ENCODE peak calls at places on chromosomes 5 and 9, in nine cellular contexts. D is BJ, H is HL-60, V is tibial artery, P is epithelial cell of esophagus, J is esophagus squamous epithelium, F is stomach, L is upper lobe of right lung, C is coronary artery. S is an unnamed sample.

GRCh38 chr9:120711841-120712538 is 2.3 kb downstream of the MEGF9 start:
- DNase-seq in H (no peak), F (no peak), V (no peak), P (peak), L (no peak), J (no peak), C (no peak), D (no peak), S (no peak)

GRCh38 chr9:98391884-98392283 is 136.4 kb upstream of the TBC1D2 start:
- DNase-seq in D (no peak), C (no peak), P (peak), V (no peak), F (no peak), L (no peak), J (no peak), H (no peak), S (no peak)

GRCh38 chr9:72947987-72948465 is 4.8 kb downstream of the ALDH1A1 start:
- DNase-seq in D (no peak), L (no peak), P (no peak), H (no peak), V (no peak), J (no peak), C (no peak), F (no peak), S (no peak)

GRCh38 chr5:113047234-113047633 is 70.6 kb downstream of the DCP2 start:
- DNase-seq in P (peak), H (no peak), V (no peak), C (no peak), D (no peak), F (no peak), J (no peak), L (no peak), S (peak)

GRCh38 chr5:60455589-60455988 is 244.4 kb downstream of the DEPDC1B start:
- DNase-seq in L (no peak), H (no peak), J (no peak), C (no peak), P (peak), D (no peak), F (no peak), V (no peak), S (no peak)

GRCh38 chr9:99859395-99859980 is 37.8 kb downstream of the NR4A3 start:
- DNase-seq in P (peak), V (no peak), J (no peak), D (no peak), L (no peak), C (no peak), H (no peak), F (no peak), S (no peak)

GRCh38 chr9:30970186-30970585 is 1414.3 kb upstream of the ACO1 start:
- DNase-seq in P (no peak), H (no peak), V (no peak), C (no peak), L (no peak), J (no peak), D (no peak), F (no peak), S (no peak)

GRCh38 chr5:108588323-108588722 is 159.4 kb upstream of the FER start:
- DNase-seq in L (no peak), H (no peak), P (peak), V (no peak), C (no peak), J (no peak), D (no peak), F (no peak), S (peak)

GRCh38 chr9:96441798-96442445 is 8.0 kb upstream of the HABP4 start:
- DNase-seq in H (peak), C (no peak), V (no peak), F (no peak), D (no peak), P (peak), J (no peak), L (no peak), S (peak)

GRCh38 chr5:96648598-96648997 is 13.6 kb upstream of the CAST start:
- DNase-seq in D (no peak), J (no peak), V (no peak), P (peak), C (no peak), F (no peak), L (no peak), H (no peak), S (peak)

GRCh38 chr9:35603986-35604577 is 980 bp upstream of the TESK1 start:
- DNase-seq in C (peak), L (peak), D (peak), F (peak), V (peak), J (peak), H (peak), P (peak), S (peak)

GRCh38 chr9:35598863-35599590 is 6.0 kb upstream of the TESK1 start:
- DNase-seq in J (no peak), P (no peak), F (peak), C (peak), H (no peak), V (no peak), D (no peak), L (no peak), S (no peak)

GRCh38 chr9:35603506-35603985 is 1.5 kb upstream of the TESK1 start:
- DNase-seq in J (no peak), L (no peak), P (peak), D (peak), C (peak), H (peak), F (peak), V (peak), S (peak)

GRCh38 chr9:35604578-35605335 is at the start of gene TESK1:
- DNase-seq in J (no peak), H (no peak), V (peak), F (peak), D (no peak), L (peak), C (peak), P (peak), S (peak)

DNA sequence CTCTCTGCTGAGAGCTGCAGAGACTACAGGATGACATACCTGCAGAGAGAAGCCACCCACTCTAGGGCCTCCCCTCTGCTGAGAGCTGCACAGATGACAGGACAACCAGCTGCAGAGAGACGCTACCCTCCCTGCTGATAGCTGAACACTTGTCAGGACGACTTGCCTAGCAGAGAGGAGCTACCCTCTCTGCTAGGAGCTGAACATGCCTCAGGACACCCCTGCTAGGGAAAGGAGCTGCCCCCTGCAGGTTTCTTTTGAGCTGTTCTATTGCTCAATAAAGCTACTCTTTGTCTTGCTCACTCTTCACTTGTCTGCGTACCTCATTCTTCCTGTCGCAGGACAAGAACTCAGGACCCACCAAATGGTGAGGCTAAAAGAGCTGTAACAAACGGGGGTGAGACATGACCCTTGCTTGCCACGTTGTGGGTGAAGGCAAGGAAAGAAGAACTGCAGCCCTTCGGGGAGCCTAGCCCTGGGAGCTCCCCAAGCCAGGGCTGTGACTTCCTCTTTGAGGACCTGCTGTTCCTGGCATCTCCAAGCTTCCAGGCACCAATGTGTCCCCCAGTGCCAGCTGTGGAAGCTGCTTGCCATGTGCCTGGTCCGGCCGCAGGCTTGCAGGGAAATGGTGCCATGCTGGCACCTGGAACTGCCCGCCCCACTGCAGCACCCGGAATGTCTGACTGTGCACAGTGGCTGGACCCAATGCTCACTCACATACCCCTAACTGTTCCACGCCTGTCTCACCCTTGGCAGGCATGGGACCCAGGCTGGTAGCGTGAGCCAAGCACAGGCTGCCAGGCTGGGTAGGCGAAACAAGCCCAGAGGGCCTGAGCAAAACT is 5.1 kb upstream of the TESK1 start:
- DNase-seq in D (no peak), J (no peak), V (no peak), L (no peak), F (no peak), H (no peak), C (peak), P (no peak), S (no peak)
- TF ChIP-seq CTCF in D (peak), J (no peak), V (no peak), L (no peak), F (no peak), H (no peak), C (no peak), P (no peak), S (peak)

GRCh38 chr5:36623832-36624231 is 17.4 kb downstream of the SLC1A3 start:
- DNase-seq in J (no peak), L (no peak), F (no peak), P (no peak), H (no peak), D (no peak), C (no peak), V (no peak), S (no peak)

GRCh38 chr5:36621985-36622384 is 15.6 kb downstream of the SLC1A3 start:
- DNase-seq in V (no peak), J (no peak), C (no peak), H (no peak), P (no peak), D (no peak), L (no peak), F (no peak), S (no peak)

GRCh38 chr5:36614657-36615308 is 8.4 kb downstream of the SLC1A3 start:
- DNase-seq in C (no peak), V (no peak), L (no peak), H (no peak), P (no peak), D (no peak), J (no peak), F (no peak), S (peak)

GRCh38 chr5:36613771-36614656 is 7.6 kb downstream of the SLC1A3 start:
- DNase-seq in J (no peak), H (no peak), V (no peak), C (no peak), L (no peak), D (no peak), P (no peak), F (no peak), S (peak)

GRCh38 chr5:36619012-36619635 is 12.7 kb downstream of the SLC1A3 start:
- DNase-seq in H (no peak), J (no peak), P (peak), F (no peak), C (no peak), L (no peak), V (no peak), D (no peak), S (no peak)
- H3K4me3 ChIP-seq in H (no peak), J (no peak), P (no peak), F (no peak), C (no peak), L (no peak), V (no peak), D (no peak), S (no peak)

DNA sequence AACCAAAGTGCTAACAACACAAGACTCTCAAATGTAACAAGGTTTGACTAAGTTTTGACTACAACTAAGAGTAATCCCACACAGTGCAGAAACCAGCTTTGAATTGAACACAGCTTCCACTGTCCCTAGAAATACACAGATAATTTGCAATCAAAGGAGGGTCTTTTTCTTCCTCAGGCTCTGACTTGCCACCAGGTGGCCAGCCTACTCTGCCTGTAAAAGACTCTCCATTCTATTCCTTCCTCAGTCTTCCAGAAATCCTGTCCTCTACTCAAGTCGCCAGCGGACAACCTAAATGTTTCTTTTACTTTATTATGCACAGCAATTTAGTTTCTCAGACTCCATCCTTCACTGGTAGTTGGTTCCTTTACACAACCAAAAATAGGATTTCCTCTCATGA is 32.2 kb upstream of the MCTP1 start:
- DNase-seq in F (no peak), C (no peak), H (no peak), J (no peak), L (no peak), D (no peak), P (no peak), V (no peak), S (no peak)
- TF ChIP-seq CTCF in F (no peak), C (no peak), H (no peak), J (no peak), L (no peak), D (no peak), P (no peak), V (no peak), S (peak)

GRCh38 chr5:146548781-146549449 is 32.9 kb upstream of the GPR151 start:
- DNase-seq in P (no peak), C (no peak), H (no peak), V (no peak), J (no peak), F (no peak), D (no peak), L (no peak), S (no peak)
- H3K4me3 ChIP-seq in P (no peak), C (no peak), H (no peak), V (no peak), J (no peak), F (no peak), D (no peak), L (no peak), S (no peak)

DNA sequence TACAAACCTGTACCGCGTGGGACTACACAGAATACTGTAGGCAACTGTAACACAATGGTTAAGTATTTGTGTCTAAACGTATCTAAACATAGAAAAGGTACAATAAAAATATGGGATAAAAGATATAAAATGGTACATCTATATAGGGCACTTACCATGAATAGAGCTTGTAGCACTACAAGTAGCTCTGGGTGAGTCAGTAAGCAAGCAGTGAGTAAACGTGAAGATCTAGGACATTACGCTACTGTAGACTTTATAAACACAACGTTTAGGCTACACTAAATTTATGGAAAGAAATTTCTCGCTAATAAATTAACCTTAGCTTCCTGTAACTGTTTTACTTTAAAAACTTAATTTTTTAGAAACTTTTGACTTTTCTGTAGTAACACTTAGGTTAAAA is 46.5 kb downstream of the MRPS27 start:
- DNase-seq in V (no peak), P (no peak), C (no peak), F (no peak), L (no peak), H (no peak), D (no peak), J (no peak), S (no peak)
- TF ChIP-seq CTCF in V (no peak), P (no peak), C (no peak), F (no peak), L (no peak), H (no peak), D (no peak), J (no peak), S (no peak)

GRCh38 chr9:76655970-76656369 is 108.3 kb upstream of the PCA3 start:
- DNase-seq in V (no peak), F (no peak), H (no peak), L (no peak), J (no peak), D (no peak), C (no peak), P (no peak), S (peak)

GRCh38 chr9:76654575-76654974 is 109.7 kb upstream of the PCA3 start:
- DNase-seq in P (peak), J (no peak), F (no peak), C (no peak), H (no peak), V (no peak), D (peak), L (no peak), S (peak)

GRCh38 chr9:76655121-76655531 is 109.1 kb upstream of the PCA3 start:
- DNase-seq in L (no peak), J (no peak), P (no peak), C (no peak), V (no peak), D (no peak), H (no peak), F (no peak), S (peak)

GRCh38 chr9:76658510-76659231 is 105.6 kb upstream of the PCA3 start:
- DNase-seq in C (no peak), D (no peak), V (no peak), J (no peak), F (no peak), L (no peak), P (peak), H (peak), S (peak)

DNA sequence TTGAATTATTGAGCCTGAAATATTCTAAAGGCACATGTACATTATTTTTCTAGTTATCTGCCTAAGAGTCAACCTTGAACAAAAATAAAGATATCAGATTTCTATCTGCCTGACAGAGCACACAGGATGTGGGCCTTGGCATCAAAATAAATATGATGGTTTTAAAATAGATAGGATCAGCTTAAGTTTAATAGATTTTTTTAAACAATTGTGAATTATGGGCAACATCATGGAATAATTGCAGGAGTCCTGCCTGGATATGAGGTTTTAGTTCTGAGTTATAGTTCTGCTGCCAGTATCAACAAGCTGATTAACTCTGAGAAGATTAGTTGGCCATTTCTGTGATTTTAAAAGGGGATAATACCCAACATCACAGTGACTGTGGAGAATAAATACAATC is 107.0 kb upstream of the PCA3 start:
- DNase-seq in C (no peak), H (no peak), F (no peak), J (no peak), P (no peak), V (no peak), D (no peak), L (no peak), S (no peak)
- H3K4me3 ChIP-seq in C (no peak), H (no peak), F (no peak), J (no peak), P (no peak), V (no peak), D (no peak), L (no peak), S (no peak)

GRCh38 chr5:82489668-82490067 is 211.5 kb upstream of the RPS23 start:
- DNase-seq in L (no peak), F (no peak), H (no peak), V (no peak), J (no peak), D (no peak), P (no peak), C (no peak), S (no peak)

GRCh38 chr5:82497242-82497641 is 219.1 kb upstream of the RPS23 start:
- DNase-seq in H (no peak), V (no peak), P (no peak), D (no peak), L (no peak), J (no peak), C (no peak), F (no peak), S (no peak)

GRCh38 chr5:82499845-82500244 is 221.7 kb upstream of the RPS23 start:
- DNase-seq in V (no peak), C (no peak), H (no peak), P (no peak), D (no peak), J (no peak), L (no peak), F (no peak), S (no peak)

GRCh38 chr5:82493217-82493616 is 215.1 kb upstream of the RPS23 start:
- DNase-seq in L (no peak), P (peak), H (no peak), F (no peak), D (no peak), J (no peak), V (no peak), C (no peak), S (no peak)

DNA sequence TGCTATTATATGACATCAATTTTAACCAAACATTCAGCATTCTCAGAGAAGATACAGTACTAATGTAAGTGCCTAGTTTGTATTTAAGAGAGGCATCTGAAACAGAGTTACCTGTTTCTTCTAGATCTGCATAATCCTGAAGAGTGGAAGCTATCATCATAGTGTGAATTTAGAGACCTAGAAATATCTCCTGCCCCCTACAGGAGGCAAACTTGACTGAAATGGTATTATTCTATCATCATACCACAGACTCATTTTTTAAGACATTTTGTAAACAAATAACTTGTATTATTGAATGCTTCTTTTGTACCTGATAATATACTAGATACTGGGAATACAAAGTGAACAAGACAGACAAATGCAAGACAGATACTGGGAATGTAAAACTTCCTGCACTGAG is 216.8 kb upstream of the RPS23 start:
- DNase-seq in D (no peak), J (no peak), C (no peak), P (peak), F (no peak), L (no peak), H (no peak), V (no peak), S (peak)
- TF ChIP-seq CTCF in D (peak), J (no peak), C (no peak), P (peak), F (no peak), L (peak), H (no peak), V (no peak), S (peak)

GRCh38 chr5:171314728-171315385 is 5.8 kb downstream of the TLX3 start:
- DNase-seq in L (peak), P (no peak), F (no peak), H (no peak), V (peak), D (no peak), C (peak), J (no peak), S (no peak)

GRCh38 chr5:171315386-171315891 is 6.4 kb downstream of the TLX3 start:
- DNase-seq in V (peak), H (no peak), L (peak), F (no peak), P (no peak), J (no peak), C (peak), D (no peak), S (no peak)

GRCh38 chr5:171316258-171317121 is 7.4 kb downstream of the TLX3 start:
- DNase-seq in F (no peak), H (no peak), J (no peak), P (no peak), L (peak), D (no peak), C (peak), V (peak), S (no peak)

GRCh38 chr5:171317225-171317624 is 8.2 kb downstream of the TLX3 start:
- DNase-seq in H (no peak), C (no peak), D (no peak), V (peak), L (no peak), J (no peak), P (no peak), F (no peak), S (no peak)

GRCh38 chr5:171315925-171316257 is 6.8 kb downstream of the TLX3 start:
- DNase-seq in D (no peak), J (no peak), L (peak), C (peak), V (peak), P (no peak), H (no peak), F (no peak), S (no peak)
- H3K4me3 ChIP-seq in D (no peak), J (no peak), L (no peak), C (peak), V (peak), P (no peak), H (no peak), F (peak), S (no peak)